ENCODE peak calls at places on chromosomes 1 and 21, in seven cellular contexts. V, C, P, M, X, S and Z are unnamed samples.

GRCh38 chr1:215557504-215557903 is 9.6 kb upstream of the KCTD3 start:
- DNase-seq in S (no peak), M (no peak), C (no peak), X (no peak), V (no peak), P (no peak), Z (no peak)

GRCh38 chr1:37473431-37474050 is 839 bp upstream of the ZC3H12A start:
- DNase-seq in S (no peak), P (peak), C (no peak), M (peak), X (no peak), V (no peak), Z (no peak)

GRCh38 chr21:41071410-41071809 is 96.5 kb upstream of the BACE2 start:
- DNase-seq in S (no peak), P (no peak), V (peak), X (no peak), M (no peak), C (no peak), Z (no peak)

GRCh38 chr1:200180821-200181220 is 153.3 kb downstream of the NR5A2 start:
- DNase-seq in X (no peak), S (no peak), C (peak), V (no peak), P (peak), M (peak), Z (no peak)

GRCh38 chr1:161940866-161941591 is 82.6 kb downstream of the OLFML2B start:
- DNase-seq in S (no peak), C (no peak), M (no peak), X (no peak), V (no peak), P (no peak), Z (no peak)

GRCh38 chr1:80509965-80510522 is 1290.7 kb upstream of the ADGRL2 start:
- DNase-seq in M (no peak), V (peak), C (no peak), P (no peak), X (no peak), S (no peak), Z (no peak)

GRCh38 chr1:34803770-34804169 is 11.0 kb downstream of the GJA4 start:
- DNase-seq in P (no peak), S (no peak), C (no peak), M (no peak), V (no peak), X (no peak), Z (no peak)

GRCh38 chr1:114286179-114286578 is 132.5 kb upstream of the SYT6 start:
- DNase-seq in S (no peak), M (peak), C (no peak), P (peak), X (no peak), V (no peak), Z (no peak)

GRCh38 chr1:153540394-153541361 is at the start of gene S100A5:
- DNase-seq in V (no peak), P (peak), C (no peak), X (no peak), S (peak), M (no peak), Z (no peak)

GRCh38 chr1:228286505-228287417 is 78.9 kb downstream of the OBSCN start:
- DNase-seq in P (no peak), C (no peak), V (peak), M (no peak), S (no peak), X (no peak), Z (no peak)

GRCh38 chr1:99672500-99673213 is 26.7 kb downstream of the PALMD start:
- DNase-seq in M (peak), S (no peak), P (no peak), V (no peak), C (no peak), X (no peak), Z (no peak)

GRCh38 chr1:243230914-243231313 is 24.2 kb downstream of the CEP170 start:
- DNase-seq in S (peak), V (no peak), C (peak), P (no peak), M (peak), X (no peak), Z (no peak)

GRCh38 chr1:151061012-151061401 is 810 bp downstream of the MLLT11 start:
- DNase-seq in P (peak), V (no peak), M (no peak), C (peak), S (no peak), X (no peak), Z (no peak)